ENCODE peak calls at places on chromosome 7, in six cellular contexts. D is upper lobe of left lung, F is stomach, O is H1, T is prostate gland, N is sigmoid colon. A is an unnamed sample.

GRCh38 chr7:92763636-92764423 is 72.5 kb downstream of the CDK6 start:
- DNase-seq in D (no peak), F (no peak), O (peak; percentile 70), T (no peak), N (no peak), A (no peak)

GRCh38 chr7:140623995-140624902 is 16.4 kb downstream of the DENND2A start:
- DNase-seq in D (no peak), F (no peak), O (no peak), T (no peak), N (peak; percentile 90), A (peak; percentile 27)

GRCh38 chr7:48148311-48148710 is 22.9 kb upstream of the ABCA13 start:
- DNase-seq in D (no peak), F (no peak), O (no peak), T (no peak), N (no peak), A (no peak)

GRCh38 chr7:123070702-123071286 is 75.3 kb upstream of the TAS2R16 start:
- DNase-seq in D (no peak), F (no peak), O (no peak), T (no peak), N (no peak), A (peak; percentile 26)

GRCh38 chr7:119377-120163 is 72.8 kb upstream of the FAM20C start:
- DNase-seq in D (peak; percentile 72), F (no peak), O (no peak), T (no peak), N (peak; percentile 70), A (peak; percentile 60)

GRCh38 chr7:116380030-116380429 is 119.5 kb upstream of the CAV2 start:
- DNase-seq in D (no peak), F (no peak), O (no peak), T (no peak), N (no peak), A (no peak)

GRCh38 chr7:55280031-55280454 is 85.1 kb upstream of the LANCL2 start:
- DNase-seq in D (no peak), F (peak; percentile 63), O (peak; percentile 81), T (peak; percentile 55), N (no peak), A (peak; percentile 71)

GRCh38 chr7:70833726-70834125 is 298.2 kb upstream of the GALNT17 start:
- DNase-seq in D (no peak), F (no peak), O (no peak), T (no peak), N (no peak), A (no peak)

GRCh38 chr7:24704311-24704710 is 53.0 kb downstream of the GSDME start:
- DNase-seq in D (no peak), F (no peak), O (no peak), T (no peak), N (no peak), A (no peak)

GRCh38 chr7:727104-727805 is at the start of gene PRKAR1B:
- DNase-seq in D (no peak), F (no peak), O (peak; percentile 62), T (no peak), N (peak; percentile 58), A (peak; percentile 52)

GRCh38 chr7:134866581-134866980 is 87.1 kb downstream of the CALD1 start:
- DNase-seq in D (no peak), F (no peak), O (no peak), T (no peak), N (no peak), A (no peak)

GRCh38 chr7:2405601-2406345 is 2.4 kb downstream of the CHST12 start:
- DNase-seq in D (no peak), F (no peak), O (no peak), T (no peak), N (no peak), A (no peak)

GRCh38 chr7:2411815-2412586 is 8.6 kb downstream of the CHST12 start:
- DNase-seq in D (no peak), F (no peak), O (no peak), T (peak; percentile 72), N (no peak), A (no peak)

GRCh38 chr7:2412587-2413201 is 9.3 kb downstream of the CHST12 start:
- DNase-seq in D (no peak), F (no peak), O (no peak), T (no peak), N (no peak), A (no peak)

GRCh38 chr7:2411049-2411448 is 7.6 kb downstream of the CHST12 start:
- DNase-seq in D (no peak), F (no peak), O (no peak), T (no peak), N (no peak), A (no peak)

GRCh38 chr7:2409745-2410414 is 6.5 kb downstream of the CHST12 start:
- DNase-seq in D (no peak), F (no peak), O (no peak), T (no peak), N (no peak), A (no peak)
- H3K4me1 ChIP-seq in D (peaks cover 67% of the 10 kb centered on the region), F (peaks cover 73% of the 10 kb centered on the region), O (peaks cover 2% of the 10 kb centered on the region), T (peaks cover 18% of the 10 kb centered on the region), N (no peaks in the 10 kb centered on the region), A (peaks cover 36% of the 10 kb centered on the region)

GRCh38 chr7:90594791-90595317 is 1.3 kb upstream of the CDK14 start:
- DNase-seq in D (peak; percentile 65), F (no peak), O (no peak), T (no peak), N (peak; percentile 77), A (no peak)
- H3K4me3 ChIP-seq in D (peak overlapping the region; percentile 88), F (peak overlapping the region; percentile 79), O (peak overlapping the region; percentile 64), T (no peak overlapping the region), N (peak overlapping the region; percentile 74), A (peak overlapping the region; percentile 1)

DNA sequence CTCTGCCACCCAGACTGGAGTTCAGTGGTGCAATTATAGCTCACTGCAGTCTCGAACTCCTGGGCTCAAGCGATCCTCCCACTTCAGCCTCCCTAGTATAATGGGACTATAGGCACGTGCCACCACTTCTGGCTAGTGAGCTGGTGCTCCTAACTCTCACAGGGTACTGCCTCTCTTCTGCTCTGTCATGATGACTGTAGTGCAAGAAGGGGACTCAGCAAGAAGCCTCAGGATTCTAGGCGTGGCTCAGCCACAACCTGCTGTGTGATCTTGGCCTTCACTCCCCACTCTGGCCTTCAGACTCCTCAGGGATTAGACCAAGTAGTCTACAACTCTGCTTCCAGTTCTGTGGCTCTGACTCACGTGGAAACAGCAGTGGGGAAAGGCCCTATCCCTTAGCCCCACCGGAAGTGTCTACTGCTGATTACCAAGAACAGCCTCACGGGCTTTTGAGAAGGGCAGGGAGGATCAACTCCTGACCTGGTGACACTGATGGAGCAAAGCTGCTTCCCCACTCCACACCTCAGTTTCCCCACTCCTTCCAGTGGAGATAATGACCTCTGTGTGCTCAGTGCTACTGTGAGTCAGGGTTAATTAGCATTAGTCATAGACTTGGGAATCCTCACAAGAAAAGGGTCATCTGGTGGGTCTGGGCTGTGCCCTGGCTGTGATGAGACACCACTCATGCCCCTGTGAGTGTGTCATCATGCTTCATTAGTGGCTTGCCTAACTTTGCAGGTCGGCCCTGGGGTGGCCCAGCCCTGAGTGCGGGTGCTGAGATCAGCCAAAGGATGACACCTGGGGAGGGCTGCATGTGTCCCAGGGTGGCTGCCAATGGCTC is 41.1 kb downstream of the ZC3HC1 start:
- DNase-seq in D (no peak), F (peak; percentile 31), O (peak; percentile 45), T (no peak), N (peak; percentile 60), A (peak; percentile 18)
- H3K4me1 ChIP-seq in D (peaks cover 19% of the 10 kb centered on the region), F (peaks cover 24% of the 10 kb centered on the region), O (no peaks in the 10 kb centered on the region), T (no peaks in the 10 kb centered on the region), N (no peaks in the 10 kb centered on the region), A (peaks cover 37% of the 10 kb centered on the region)

GRCh38 chr7:137539111-137539715 is 195.7 kb upstream of the PTN start:
- DNase-seq in D (no peak), F (no peak), O (no peak), T (no peak), N (no peak), A (no peak)
- H3K4me3 ChIP-seq in D (no peak overlapping the region), F (no peak overlapping the region), O (no peak overlapping the region), T (no peak overlapping the region), N (no peak overlapping the region), A (no peak overlapping the region)

GRCh38 chr7:69656077-69656476 is 57.8 kb downstream of the AUTS2 start:
- DNase-seq in D (peak; percentile 33), F (no peak), O (no peak), T (no peak), N (no peak), A (no peak)

GRCh38 chr7:69652947-69653701 is 54.8 kb downstream of the AUTS2 start:
- DNase-seq in D (no peak), F (no peak), O (no peak), T (no peak), N (no peak), A (no peak)

GRCh38 chr7:69654849-69655707 is 56.8 kb downstream of the AUTS2 start:
- DNase-seq in D (no peak), F (no peak), O (no peak), T (no peak), N (no peak), A (no peak)

GRCh38 chr7:69654381-69654780 is 56.1 kb downstream of the AUTS2 start:
- DNase-seq in D (peak; percentile 74), F (peak; percentile 41), O (no peak), T (peak; percentile 41), N (no peak), A (peak; percentile 34)

DNA sequence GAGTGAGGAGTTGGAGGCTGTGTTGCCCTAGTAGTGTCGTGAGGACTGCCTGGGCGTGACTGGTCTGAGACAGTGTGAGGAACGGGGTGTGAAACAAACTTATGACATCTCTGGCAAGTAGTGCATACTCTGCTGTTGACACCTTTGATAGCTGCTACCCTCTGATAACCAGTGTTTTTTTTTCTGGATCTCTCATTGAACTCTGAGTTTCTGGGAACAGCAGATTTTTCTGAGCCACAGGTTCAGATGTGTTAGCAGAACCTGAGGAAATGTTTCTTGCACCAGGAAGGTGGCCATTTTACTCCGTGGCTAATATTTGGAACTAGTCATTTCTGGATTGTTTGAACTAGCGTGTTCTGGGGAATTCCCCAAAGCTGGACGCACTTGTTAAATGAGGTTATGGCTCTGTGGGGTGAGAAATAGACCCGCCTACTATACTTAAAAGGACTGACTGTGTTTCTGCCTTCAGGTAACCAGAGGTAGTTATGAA is 52.9 kb downstream of the AUTS2 start:
- DNase-seq in D (peak; percentile 36), F (no peak), O (no peak), T (no peak), N (no peak), A (no peak)
- H3K4me1 ChIP-seq in D (peaks cover 26% of the 10 kb centered on the region), F (peaks cover 15% of the 10 kb centered on the region), O (peaks cover 8% of the 10 kb centered on the region), T (no peaks in the 10 kb centered on the region), N (no peaks in the 10 kb centered on the region), A (peaks cover 13% of the 10 kb centered on the region)